ENCODE peak calls at places on chromosome 5, in nine cellular contexts. S is non-pigmented ciliary epithelial cell; C is stimulated activated naive CD4-positive, alpha-beta T cell; U is NCI-H1436; N is foreskin fibroblast; K is M059J; Z is stimulated activated CD8-positive, alpha-beta memory T cell treated with anti-CD3 and anti-CD28 coated beads, Interleukin-15, amount 100 ng/mL, for 4 hours; W is T-helper 2 cell; E is GM03348. D is an unnamed sample.

GRCh38 chr5:134594336-134594735 is 38.3 kb downstream of the SAR1B start:
- DNase-seq in U (no peak), K (no peak), E (no peak), N (no peak), Z (no peak), C (no peak), W (no peak), S (no peak), D (no peak)

GRCh38 chr5:77285442-77285841 is 75.0 kb downstream of the PDE8B start:
- DNase-seq in E (no peak), S (no peak), U (no peak), W (no peak), C (no peak), Z (no peak), N (no peak), K (no peak), D (no peak)

GRCh38 chr5:102930244-102930643 is 175.1 kb downstream of the PAM start:
- DNase-seq in U (no peak), Z (no peak), S (no peak), N (no peak), C (no peak), E (no peak), K (no peak), W (no peak), D (no peak)

GRCh38 chr5:98309785-98310566 is 463.5 kb upstream of the RGMB start:
- DNase-seq in S (peak), E (peak), K (peak), Z (no peak), C (no peak), N (peak), W (no peak), U (no peak), D (no peak)

GRCh38 chr5:43635374-43635773 is 32.4 kb downstream of the NNT start:
- DNase-seq in K (peak), C (no peak), E (no peak), W (no peak), S (no peak), U (no peak), Z (no peak), N (peak), D (no peak)

GRCh38 chr5:65076251-65076869 is 307.6 kb downstream of the CWC27 start:
- DNase-seq in W (peak), Z (peak), E (peak), K (peak), S (no peak), C (peak), U (peak), N (peak), D (peak)

GRCh38 chr5:6632324-6632930 is 417 bp downstream of the NSUN2 start:
- DNase-seq in N (peak), U (no peak), W (no peak), E (no peak), C (no peak), Z (no peak), K (peak), S (no peak), D (no peak)

GRCh38 chr5:170408189-170408588 is 19.0 kb upstream of the KCNMB1 start:
- DNase-seq in N (no peak), K (no peak), E (peak), W (no peak), U (no peak), S (no peak), C (no peak), Z (no peak), D (no peak)

GRCh38 chr5:19837536-19838179 is 150.3 kb downstream of the CDH18 start:
- DNase-seq in E (peak), S (no peak), K (peak), N (peak), U (no peak), W (no peak), C (no peak), Z (no peak), D (no peak)

GRCh38 chr5:121691478-121691877 is 160.2 kb upstream of the FTMT start:
- DNase-seq in E (no peak), W (no peak), Z (no peak), S (peak), N (peak), K (peak), C (no peak), U (no peak), D (no peak)

GRCh38 chr5:175861337-175862130 is 9.8 kb upstream of the CPLX2 start:
- DNase-seq in E (no peak), W (no peak), N (no peak), S (no peak), U (no peak), C (no peak), K (no peak), Z (no peak), D (no peak)

GRCh38 chr5:179217956-179218355 is 127.3 kb downstream of the ADAMTS2 start:
- DNase-seq in W (no peak), U (no peak), E (no peak), S (no peak), Z (no peak), K (no peak), C (no peak), N (peak), D (no peak)